ENCODE peak calls at places on chromosomes 5 and 9, in eight cellular contexts. A is adrenal gland, Y is colonic mucosa, T is Caco-2, D is endothelial cell, E is tibial nerve, Q is BJ, P is Peyer's patch. M is an unnamed sample.

GRCh38 chr5:72770266-72770665 is 46.2 kb upstream of the TNPO1 start:
- DNase-seq in A (no peak), Y (no peak), T (no peak), D (no peak), E (no peak), Q (no peak), P (no peak), M (no peak)

GRCh38 chr9:18861599-18862546 is 171.1 kb downstream of the SAXO1 start:
- DNase-seq in A (peak; percentile 56), Y (no peak), T (no peak), D (peak; percentile 21), E (peak; percentile 49), Q (no peak), P (no peak), M (no peak)

GRCh38 chr9:6667633-6668280 is 22.2 kb upstream of the GLDC start:
- DNase-seq in A (no peak), Y (no peak), T (no peak), D (no peak), E (no peak), Q (no peak), P (no peak), M (no peak)

GRCh38 chr5:82312373-82312856 is 34.3 kb upstream of the RPS23 start:
- DNase-seq in A (peak; percentile 83), Y (peak; percentile 69), T (peak; percentile 63), D (peak; percentile 77), E (peak; percentile 82), Q (no peak), P (peak; percentile 77), M (no peak)

GRCh38 chr9:110029422-110029814 is 178.5 kb downstream of the C9orf152 start:
- DNase-seq in A (peak; percentile 76), Y (no peak), T (peak; percentile 71), D (no peak), E (peak; percentile 29), Q (peak; percentile 71), P (no peak), M (peak; percentile 66)

GRCh38 chr5:134086215-134086942 is 28.1 kb upstream of the TCF7 start:
- DNase-seq in A (no peak), Y (no peak), T (no peak), D (no peak), E (no peak), Q (no peak), P (no peak), M (no peak)

GRCh38 chr9:138097501-138097991 is 220.0 kb downstream of the CACNA1B start:
- DNase-seq in A (peak; percentile 38), Y (no peak), T (no peak), D (no peak), E (no peak), Q (no peak), P (peak; percentile 33), M (no peak)

GRCh38 chr9:128747233-128747632 is 23.3 kb upstream of the ZDHHC12 start:
- DNase-seq in A (no peak), Y (no peak), T (no peak), D (no peak), E (no peak), Q (no peak), P (no peak), M (no peak)

GRCh38 chr5:124583469-124584350 is 162.7 kb downstream of the ZNF608 start:
- DNase-seq in A (no peak), Y (peak; percentile 22), T (no peak), D (no peak), E (no peak), Q (peak; percentile 15), P (no peak), M (no peak)

GRCh38 chr9:133558191-133559126 is 24.0 kb downstream of the ADAMTSL2 start:
- DNase-seq in A (no peak), Y (no peak), T (no peak), D (peak; percentile 72), E (no peak), Q (peak; percentile 36), P (no peak), M (no peak)

GRCh38 chr9:14488421-14489190 is 174.7 kb upstream of the NFIB start:
- DNase-seq in A (no peak), Y (no peak), T (no peak), D (no peak), E (no peak), Q (no peak), P (no peak), M (no peak)

GRCh38 chr5:16702964-16703363 is 86.2 kb upstream of the RETREG1 start:
- DNase-seq in A (no peak), Y (no peak), T (no peak), D (no peak), E (no peak), Q (no peak), P (no peak), M (no peak)

GRCh38 chr5:128216860-128217531 is 133.4 kb downstream of the SLC12A2 start:
- DNase-seq in A (no peak), Y (no peak), T (no peak), D (no peak), E (no peak), Q (peak; percentile 29), P (no peak), M (no peak)

GRCh38 chr9:112000743-112001142 is 104.1 kb downstream of the UGCG start:
- DNase-seq in A (no peak), Y (no peak), T (no peak), D (no peak), E (no peak), Q (no peak), P (no peak), M (no peak)

GRCh38 chr9:124284940-124285441 is 27.2 kb downstream of the NEK6 start:
- DNase-seq in A (no peak), Y (no peak), T (no peak), D (no peak), E (peak; percentile 55), Q (peak; percentile 40), P (no peak), M (no peak)

GRCh38 chr5:155098433-155098832 is 84.9 kb downstream of the KIF4B start:
- DNase-seq in A (no peak), Y (no peak), T (no peak), D (no peak), E (no peak), Q (no peak), P (no peak), M (no peak)

GRCh38 chr5:110094559-110094958 is 404.8 kb downstream of the MAN2A1 start:
- DNase-seq in A (no peak), Y (no peak), T (no peak), D (no peak), E (no peak), Q (no peak), P (no peak), M (no peak)

GRCh38 chr9:127714916-127715442 is 484 bp downstream of the PTRH1 start:
- DNase-seq in A (no peak), Y (peak; percentile 53), T (no peak), D (peak; percentile 33), E (no peak), Q (no peak), P (peak; percentile 56), M (no peak)

GRCh38 chr9:130715270-130716077 is 21.9 kb downstream of the EXOSC2 start:
- DNase-seq in A (no peak), Y (no peak), T (no peak), D (no peak), E (no peak), Q (no peak), P (no peak), M (no peak)

GRCh38 chr9:112380102-112380581 is at the start of gene HSDL2:
- DNase-seq in A (no peak), Y (peak; percentile 67), T (peak; percentile 53), D (no peak), E (peak; percentile 15), Q (no peak), P (peak; percentile 70), M (no peak)

DNA sequence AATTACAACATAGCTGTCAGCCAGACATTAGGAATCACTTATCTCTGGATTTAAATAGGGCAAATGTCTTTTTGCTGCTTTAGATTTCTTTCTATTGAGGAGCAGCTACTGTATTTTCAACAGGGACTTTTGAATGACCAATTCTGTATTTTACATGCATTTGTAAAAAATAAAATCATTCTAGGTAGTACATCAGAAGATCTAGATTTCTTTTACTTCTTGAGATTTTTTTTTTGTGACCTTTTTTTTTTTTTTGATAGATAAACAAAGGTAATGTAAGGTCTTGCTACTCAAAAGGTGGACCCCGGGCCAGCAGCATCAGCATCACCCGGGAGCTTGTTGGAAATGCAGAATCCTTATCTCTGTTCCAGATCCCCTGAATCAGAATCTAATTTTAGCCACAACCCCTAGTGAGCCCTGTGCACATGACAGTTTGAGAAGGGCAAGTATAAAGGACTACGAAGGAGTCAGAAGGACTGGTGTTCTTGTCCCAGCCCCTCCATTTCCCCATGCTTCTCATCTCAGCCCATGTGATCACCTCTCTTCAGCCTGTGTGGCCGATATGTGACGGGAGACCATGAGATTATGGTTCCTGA is 37.7 kb upstream of the CKMT2 start:
- DNase-seq in A (no peak), Y (no peak), T (no peak), D (no peak), E (no peak), Q (no peak), P (no peak), M (no peak)
- TF ChIP-seq CTCF in A (no peak), Y (peak; percentile 23), T (no peak), D (peak; percentile 11), E (no peak), Q (no peak), P (no peak), M (peak; percentile 71)

GRCh38 chr5:34833991-34834793 is 4.8 kb upstream of the TTC23L start:
- DNase-seq in A (no peak), Y (no peak), T (no peak), D (no peak), E (no peak), Q (no peak), P (no peak), M (no peak)
- TF ChIP-seq CTCF in A (no peak), Y (no peak), T (no peak), D (no peak), E (no peak), Q (no peak), P (no peak), M (no peak)

GRCh38 chr5:55610518-55610917 is 75.8 kb upstream of the PLPP1 start:
- DNase-seq in A (no peak), Y (no peak), T (no peak), D (no peak), E (no peak), Q (no peak), P (no peak), M (no peak)

GRCh38 chr5:55604611-55605067 is 69.9 kb upstream of the PLPP1 start:
- DNase-seq in A (no peak), Y (no peak), T (no peak), D (no peak), E (no peak), Q (no peak), P (no peak), M (no peak)

GRCh38 chr5:55603947-55604346 is 69.2 kb upstream of the PLPP1 start:
- DNase-seq in A (no peak), Y (no peak), T (no peak), D (no peak), E (no peak), Q (no peak), P (no peak), M (no peak)

GRCh38 chr5:55609413-55609812 is 74.6 kb upstream of the PLPP1 start:
- DNase-seq in A (no peak), Y (no peak), T (no peak), D (no peak), E (no peak), Q (no peak), P (no peak), M (no peak)

GRCh38 chr5:55608595-55608994 is 73.8 kb upstream of the PLPP1 start:
- DNase-seq in A (no peak), Y (peak; percentile 47), T (no peak), D (no peak), E (no peak), Q (no peak), P (no peak), M (no peak)
- TF ChIP-seq CTCF in A (no peak), Y (no peak), T (no peak), D (no peak), E (no peak), Q (no peak), P (no peak), M (no peak)

GRCh38 chr5:77518304-77518703 is 26.2 kb upstream of the WDR41 start:
- DNase-seq in A (no peak), Y (no peak), T (no peak), D (no peak), E (no peak), Q (no peak), P (no peak), M (no peak)
- TF ChIP-seq CTCF in A (no peak), Y (no peak), T (peak; percentile 33), D (no peak), E (no peak), Q (no peak), P (peak; percentile 8), M (no peak)

M was measured in CD14-positive monocyte.